ENCODE peak calls at places on chromosomes 5 and 9, in ten cellular contexts. B is hepatocyte; X is left ventricle myocardium inferior; C is hippocampal formation; Y is K562; H is stimulated activated CD4-positive, alpha-beta T cell treated with anti-CD3 and anti-CD28 coated beads, Interleukin-12 subunit alpha, Interleukin-12 subunit beta, amount 100 ng/mL, for 4 hours; J is stimulated activated CD8-positive, alpha-beta memory T cell treated with anti-CD3 and anti-CD28 coated beads, Interleukin-4, amount 100 ng/mL, for 1 hour; R is T-cell; Z is activated CD4-positive, alpha-beta T cell treated with anti-CD3 and anti-CD28 coated beads, Interleukin-2, amount 10 ng/mL, durations not matched to agents 7 days and 5 days; E is astrocyte of the spinal cord. A is an unnamed sample.

GRCh38 chr5:142032747-142033631 is 20.2 kb upstream of the GNPDA1 start:
- DNase-seq in B (no peak), X (no peak), C (no peak), Y (no peak), H (no peak), J (no peak), R (no peak), Z (no peak), E (no peak), A (no peak)

GRCh38 chr9:127873223-127873691 is 4.2 kb downstream of the AK1 start:
- DNase-seq in B (no peak), X (no peak), C (peak; percentile 42), Y (no peak), H (no peak), J (no peak), R (no peak), Z (no peak), E (peak; percentile 32), A (no peak)

GRCh38 chr5:53944981-53945380 is 365.4 kb downstream of the ARL15 start:
- DNase-seq in B (peak; percentile 37), X (no peak), C (no peak), Y (no peak), H (no peak), J (no peak), R (no peak), Z (no peak), E (no peak), A (no peak)

GRCh38 chr9:120387257-120387999 is 192.5 kb downstream of the CDK5RAP2 start:
- DNase-seq in B (no peak), X (no peak), C (no peak), Y (no peak), H (no peak), J (no peak), R (no peak), Z (no peak), E (no peak), A (no peak)

GRCh38 chr9:91111226-91111625 is 250.5 kb downstream of the AUH start:
- DNase-seq in B (no peak), X (no peak), C (no peak), Y (no peak), H (no peak), J (no peak), R (no peak), Z (no peak), E (no peak), A (no peak)

GRCh38 chr9:127785933-127786772 is at the start of gene CDK9:
- DNase-seq in B (peak; percentile 96), X (peak; percentile 91), C (peak; percentile 85), Y (peak; percentile 87), H (peak; percentile 92), J (peak; percentile 83), R (peak; percentile 89), Z (peak; percentile 91), E (peak; percentile 92), A (peak; percentile 92)

GRCh38 chr9:78023003-78023741 is 8.4 kb downstream of the GNAQ start:
- DNase-seq in B (peak; percentile 62), X (no peak), C (no peak), Y (no peak), H (no peak), J (no peak), R (no peak), Z (no peak), E (peak; percentile 56), A (no peak)

GRCh38 chr5:179241175-179241574 is 104.1 kb downstream of the ADAMTS2 start:
- DNase-seq in B (no peak), X (no peak), C (no peak), Y (no peak), H (no peak), J (no peak), R (no peak), Z (no peak), E (no peak), A (no peak)

GRCh38 chr5:132812949-132813598 is at the start of gene SOWAHA:
- DNase-seq in B (peak; percentile 64), X (no peak), C (peak; percentile 51), Y (no peak), H (no peak), J (no peak), R (no peak), Z (no peak), E (no peak), A (no peak)

A was measured in activated gamma-delta T cell treated with Interleukin-2 at 50 U/mL for 16 hours.